ENCODE peak calls at places on chromosomes 16 and 17, in six cellular contexts. X is GM12878, J is H1, R is HepG2, K is K562, P is SK-N-SH. U is an unnamed sample. For H3K27me3, the result is how much of the 10 kb centered on the place peaks cover.

GRCh38 chr17:76404256-76404655 is 19.8 kb downstream of the SPHK1 start:
- DNase-seq in X (no peak), J (no peak), R (no peak), K (no peak), P (no peak), U (no peak)

GRCh38 chr16:55825115-55825728 is 7.7 kb downstream of the CES1 start:
- DNase-seq in X (no peak), J (no peak), R (no peak), K (no peak), P (no peak), U (no peak)

GRCh38 chr17:38750312-38751121 is 2.0 kb upstream of the PSMB3 start:
- DNase-seq in X (no peak), J (no peak), R (peak), K (no peak), P (no peak), U (no peak)

GRCh38 chr16:3242709-3243108 is 7.8 kb upstream of the ZNF200 start:
- DNase-seq in X (no peak), J (no peak), R (no peak), K (no peak), P (no peak), U (peak)

GRCh38 chr16:2471016-2471652 is at the start of gene NTN3:
- DNase-seq in X (no peak), J (no peak), R (no peak), K (peak), P (peak), U (no peak)

GRCh38 chr17:37779554-37779953 is 34.7 kb upstream of the HNF1B start:
- DNase-seq in X (no peak), J (no peak), R (no peak), K (no peak), P (no peak), U (no peak)

GRCh38 chr17:1712271-1712670 is 2.1 kb upstream of the TLCD2 start:
- DNase-seq in X (no peak), J (no peak), R (no peak), K (no peak), P (no peak), U (no peak)

GRCh38 chr17:72266099-72266852 is 145.5 kb downstream of the SOX9 start:
- DNase-seq in X (no peak), J (no peak), R (no peak), K (no peak), P (peak), U (no peak)

GRCh38 chr17:51185763-51186332 is 19.6 kb downstream of the NME2 start:
- DNase-seq in X (no peak), J (no peak), R (no peak), K (no peak), P (no peak), U (no peak)

GRCh38 chr16:66116163-66116792 is 250.2 kb upstream of the CDH5 start:
- DNase-seq in X (no peak), J (no peak), R (no peak), K (no peak), P (no peak), U (no peak)

GRCh38 chr16:51994597-51994996 is 552.3 kb downstream of the TOX3 start:
- DNase-seq in X (no peak), J (no peak), R (peak), K (no peak), P (no peak), U (no peak)

GRCh38 chr17:17491546-17491988 is 4.6 kb downstream of the RASD1 start:
- DNase-seq in X (no peak), J (no peak), R (no peak), K (no peak), P (no peak), U (no peak)

GRCh38 chr16:59369523-59369922 is 635.4 kb upstream of the GOT2 start:
- DNase-seq in X (no peak), J (no peak), R (no peak), K (no peak), P (no peak), U (no peak)

GRCh38 chr16:66911112-66911511 is 7.6 kb downstream of the CDH16 start:
- DNase-seq in X (no peak), J (no peak), R (no peak), K (no peak), P (no peak), U (no peak)

GRCh38 chr16:68993885-68994284 is 111.6 kb upstream of the HAS3 start:
- DNase-seq in X (no peak), J (no peak), R (peak), K (no peak), P (no peak), U (no peak)

GRCh38 chr17:59105852-59106462 is 723 bp downstream of the TRIM37 start:
- DNase-seq in X (no peak), J (no peak), R (peak), K (no peak), P (peak), U (peak)

GRCh38 chr16:81798311-81799137 is 19.4 kb downstream of the PLCG2 start:
- DNase-seq in X (peak), J (no peak), R (no peak), K (no peak), P (no peak), U (peak)

GRCh38 chr16:55949518-55949917 is 74.3 kb upstream of the CES5A start:
- DNase-seq in X (no peak), J (no peak), R (no peak), K (no peak), P (no peak), U (no peak)

GRCh38 chr17:39192901-39193300 is 4.6 kb downstream of the CACNB1 start:
- DNase-seq in X (no peak), J (no peak), R (no peak), K (no peak), P (no peak), U (no peak)

GRCh38 chr16:19089410-19089955 is 22.1 kb downstream of the COQ7 start:
- DNase-seq in X (no peak), J (no peak), R (no peak), K (no peak), P (no peak), U (no peak)

GRCh38 chr16:4431023-4431422 is 5.4 kb downstream of the DNAJA3 start:
- DNase-seq in X (no peak), J (no peak), R (no peak), K (no peak), P (no peak), U (no peak)

GRCh38 chr17:29709861-29710849 is 87.4 kb upstream of the CORO6 start:
- DNase-seq in X (no peak), J (no peak), R (no peak), K (no peak), P (no peak), U (no peak)

GRCh38 chr17:9402590-9403199 is 172.9 kb downstream of the STX8 start:
- DNase-seq in X (no peak), J (peak), R (peak), K (peak), P (peak), U (no peak)

GRCh38 chr17:17696871-17697633 is 15.8 kb downstream of the RAI1 start:
- DNase-seq in X (no peak), J (no peak), R (no peak), K (no peak), P (no peak), U (no peak)

GRCh38 chr16:66639091-66639885 is 34.8 kb downstream of the CMTM3 start:
- DNase-seq in X (no peak), J (no peak), R (no peak), K (no peak), P (no peak), U (no peak)

GRCh38 chr16:66167564-66168291 is 198.8 kb upstream of the CDH5 start:
- DNase-seq in X (no peak), J (no peak), R (no peak), K (no peak), P (no peak), U (no peak)

GRCh38 chr16:82033683-82034300 is 1.3 kb upstream of the HSD17B2 start:
- DNase-seq in X (no peak), J (no peak), R (no peak), K (no peak), P (no peak), U (no peak)

GRCh38 chr16:50324345-50324744 is 44.4 kb downstream of the BRD7 start:
- DNase-seq in X (no peak), J (no peak), R (no peak), K (no peak), P (no peak), U (no peak)

GRCh38 chr17:42362245-42362961 is 25.8 kb downstream of the STAT3 start:
- DNase-seq in X (no peak), J (no peak), R (no peak), K (no peak), P (no peak), U (no peak)

GRCh38 chr16:64092284-64092683 is 1029.6 kb downstream of the CDH11 start:
- DNase-seq in X (no peak), J (no peak), R (no peak), K (no peak), P (no peak), U (no peak)

GRCh38 chr17:5508855-5509254 is 22.5 kb downstream of the MIS12 start:
- DNase-seq in X (no peak), J (no peak), R (peak), K (no peak), P (no peak), U (no peak)

GRCh38 chr17:82887255-82888164 is 47.7 kb upstream of the ZNF750 start:
- DNase-seq in X (no peak), J (no peak), R (peak), K (no peak), P (no peak), U (no peak)

GRCh38 chr16:81080233-81080632 is 3.2 kb upstream of the C16orf46 start:
- DNase-seq in X (no peak), J (no peak), R (no peak), K (no peak), P (no peak), U (no peak)

GRCh38 chr16:27892879-27893278 is 170.6 kb downstream of the GSG1L start:
- DNase-seq in X (no peak), J (peak), R (no peak), K (no peak), P (no peak), U (no peak)

GRCh38 chr17:57499648-57500049 is 243.3 kb downstream of the MSI2 start:
- DNase-seq in X (no peak), J (no peak), R (peak), K (peak), P (peak), U (no peak)

GRCh38 chr16:24721830-24722238 is 7.6 kb upstream of the TNRC6A start:
- DNase-seq in X (no peak), J (no peak), R (no peak), K (no peak), P (no peak), U (no peak)

GRCh38 chr17:4204676-4205075 is 59.1 kb downstream of the ANKFY1 start:
- DNase-seq in X (no peak), J (no peak), R (no peak), K (no peak), P (no peak), U (no peak)

GRCh38 chr17:77782611-77783010 is 175.9 kb upstream of the TNRC6C start:
- DNase-seq in X (no peak), J (no peak), R (no peak), K (no peak), P (no peak), U (no peak)
- H3K27me3 ChIP-seq in X (under half), J (half or more), R (under half), K (half or more), P (under half), U (under half)

DNA sequence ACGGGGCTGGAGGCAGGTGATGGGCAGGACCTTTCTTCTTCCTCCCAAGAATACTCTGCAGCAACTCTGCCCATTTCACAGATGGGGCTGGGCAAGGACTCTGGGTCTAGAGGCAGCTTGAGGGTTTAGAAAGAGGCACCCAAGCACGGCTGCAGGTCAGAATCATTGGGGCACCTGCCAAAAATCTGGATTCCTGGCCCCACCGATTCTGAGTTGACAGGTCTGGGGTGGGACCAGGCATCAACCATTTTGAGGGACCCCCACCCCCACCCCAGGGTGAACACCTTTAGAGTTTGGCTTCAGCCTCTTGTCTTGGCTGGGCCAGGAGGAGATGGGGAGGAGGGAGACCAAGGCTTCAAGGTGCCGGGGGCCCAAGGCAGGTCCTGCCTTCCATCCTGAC is 5.3 kb downstream of the SPPL2C start:
- DNase-seq in X (no peak), J (no peak), R (no peak), K (no peak), P (no peak), U (no peak)
- TF ChIP-seq GABPA in X (no peak), J (no peak), R (no peak), K (no peak), P (no peak), U (no peak)

GRCh38 chr17:40702271-40702670 is 1.3 kb downstream of the KRT24 start:
- DNase-seq in X (no peak), J (no peak), R (no peak), K (no peak), P (no peak), U (no peak)
- H3K27me3 ChIP-seq in X (under half), J (under half), R (under half), K (under half), P (half or more), U (under half)

DNA sequence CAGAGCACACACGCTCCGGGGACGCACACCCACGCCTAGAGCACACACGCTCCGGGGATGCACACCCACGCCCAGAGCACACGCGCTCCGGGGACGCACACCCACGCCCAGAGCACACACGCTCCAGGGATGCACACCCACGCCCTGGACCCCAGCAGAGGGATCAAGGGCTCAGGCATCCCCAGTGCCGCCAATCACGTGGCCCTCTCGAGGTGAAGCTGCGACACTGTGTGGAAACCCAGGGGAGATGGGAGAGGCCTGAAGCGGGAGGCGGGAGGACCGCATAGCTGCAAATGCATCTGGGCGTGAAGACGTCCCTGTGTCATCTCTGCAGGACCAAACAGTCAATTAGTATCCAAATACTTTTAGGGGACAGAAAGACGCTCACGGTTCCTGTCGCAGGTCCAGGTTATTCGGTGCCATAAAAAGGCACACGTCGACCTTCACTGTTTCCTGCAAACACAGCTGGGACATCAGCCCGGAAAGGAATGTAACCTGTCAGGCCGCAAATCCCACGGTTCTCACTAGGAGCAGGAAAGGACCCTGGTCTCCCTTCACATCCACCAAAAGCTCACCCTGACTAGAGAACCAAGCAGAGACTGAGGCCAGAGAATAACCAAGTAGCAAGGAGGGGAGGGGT is 56.4 kb downstream of the TBC1D16 start:
- DNase-seq in X (no peak), J (no peak), R (no peak), K (no peak), P (peak), U (no peak)
- TF ChIP-seq GABPA in X (no peak), J (no peak), R (no peak), K (no peak), P (no peak), U (no peak)

GRCh38 chr17:7502987-7503386 is 18.8 kb downstream of the POLR2A start:
- DNase-seq in X (no peak), J (no peak), R (no peak), K (no peak), P (no peak), U (no peak)

GRCh38 chr17:7502171-7502847 is 18.1 kb downstream of the POLR2A start:
- DNase-seq in X (no peak), J (no peak), R (no peak), K (no peak), P (no peak), U (no peak)

GRCh38 chr17:7499161-7499560 is 15.0 kb downstream of the POLR2A start:
- DNase-seq in X (no peak), J (no peak), R (no peak), K (no peak), P (no peak), U (no peak)

GRCh38 chr17:7503521-7503920 is 19.4 kb downstream of the POLR2A start:
- DNase-seq in X (no peak), J (no peak), R (no peak), K (no peak), P (no peak), U (no peak)

GRCh38 chr17:7501729-7502128 is 17.6 kb downstream of the POLR2A start:
- DNase-seq in X (no peak), J (no peak), R (no peak), K (no peak), P (no peak), U (no peak)
- H3K27me3 ChIP-seq in X (under half), J (under half), R (under half), K (under half), P (under half), U (under half)

DNA sequence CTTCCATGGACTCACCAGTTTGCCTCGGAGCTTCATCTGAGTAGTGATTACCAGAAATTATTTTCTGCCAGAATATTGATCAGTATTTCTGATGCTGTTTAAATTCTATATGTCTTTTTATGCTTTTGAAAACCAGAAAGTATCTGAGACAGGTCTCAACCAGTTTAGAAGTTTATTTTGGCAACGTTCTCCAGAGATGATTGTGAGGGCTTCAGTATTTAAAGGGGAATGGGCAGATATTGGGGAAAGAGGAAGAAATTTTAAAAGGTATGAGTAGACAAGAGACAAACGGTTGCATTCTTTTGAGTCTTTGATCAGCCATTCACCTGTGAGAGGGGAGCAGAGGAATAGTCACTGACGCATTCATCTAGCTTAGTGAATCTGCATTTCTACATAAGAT is 44.4 kb upstream of the ABCC11 start:
- DNase-seq in X (no peak), J (no peak), R (no peak), K (no peak), P (no peak), U (no peak)
- TF ChIP-seq GABPA in X (no peak), J (no peak), R (no peak), K (no peak), P (no peak), U (no peak)

GRCh38 chr17:49978501-49978900 is 9.5 kb downstream of the DLX4 start:
- DNase-seq in X (no peak), J (no peak), R (no peak), K (no peak), P (no peak), U (no peak)
- H3K27me3 ChIP-seq in X (under half), J (under half), R (under half), K (under half), P (half or more), U (under half)

GRCh38 chr17:35740997-35741931 is 9.8 kb downstream of the RASL10B start:
- DNase-seq in X (no peak), J (no peak), R (no peak), K (no peak), P (peak), U (no peak)
- TF ChIP-seq GABPA in X (no peak), J (no peak), R (no peak), K (no peak), P (no peak), U (no peak)

GRCh38 chr16:709651-710499 is 4.3 kb upstream of the FBXL16 start:
- DNase-seq in X (no peak), J (no peak), R (no peak), K (peak), P (peak), U (no peak)
- H3K27me3 ChIP-seq in X (under half), J (half or more), R (under half), K (under half), P (under half), U (under half)

GRCh38 chr17:69555056-69555455 is 140.6 kb downstream of the MAP2K6 start:
- DNase-seq in X (no peak), J (no peak), R (no peak), K (no peak), P (no peak), U (no peak)

GRCh38 chr17:69557339-69557738 is 142.8 kb downstream of the MAP2K6 start:
- DNase-seq in X (no peak), J (no peak), R (no peak), K (no peak), P (no peak), U (no peak)

GRCh38 chr17:69560987-69561441 is 146.5 kb downstream of the MAP2K6 start:
- DNase-seq in X (no peak), J (no peak), R (no peak), K (no peak), P (peak), U (no peak)

GRCh38 chr17:69561462-69561861 is 147.0 kb downstream of the MAP2K6 start:
- DNase-seq in X (no peak), J (no peak), R (no peak), K (no peak), P (no peak), U (no peak)

DNA sequence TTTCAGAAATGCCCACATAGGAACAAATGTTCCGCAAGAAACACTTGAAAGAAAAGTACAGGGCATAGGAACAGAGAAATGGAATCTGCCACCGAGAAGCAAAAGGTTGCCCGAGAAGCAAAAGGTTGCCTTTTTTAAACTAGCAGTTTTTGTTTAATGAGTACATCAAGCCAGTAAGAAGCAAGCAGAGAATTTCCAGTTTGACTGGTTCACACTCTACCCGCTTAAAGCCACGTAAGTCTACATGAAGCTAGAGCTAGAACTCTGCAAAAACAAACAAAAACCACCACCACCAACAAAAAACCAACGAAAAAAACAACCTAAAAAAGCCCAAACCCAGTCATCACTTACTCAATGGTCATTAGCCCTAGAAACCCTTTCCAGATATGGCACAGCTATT is 144.3 kb downstream of the MAP2K6 start:
- DNase-seq in X (no peak), J (no peak), R (no peak), K (no peak), P (no peak), U (no peak)
- TF ChIP-seq GABPA in X (no peak), J (no peak), R (no peak), K (no peak), P (no peak), U (no peak)

U was measured in HL-60.